ENCODE peak calls at places on chromosomes 7 and 10, in eight cellular contexts. M, G, R, V, T, I, O and D are unnamed samples.

GRCh38 chr10:111360260-111360925 is 283.6 kb downstream of the ADRA2A start:
- DNase-seq in M (peak; percentile 30), G (no peak), R (peak; percentile 25), V (peak; percentile 80), T (no peak), I (peak; percentile 10), O (peak; percentile 14), D (peak; percentile 66)

GRCh38 chr7:138935438-138936079 is 45.6 kb downstream of the KIAA1549 start:
- DNase-seq in M (no peak), G (no peak), R (no peak), V (peak; percentile 24), T (peak; percentile 88), I (no peak), O (no peak), D (no peak)

GRCh38 chr10:34613491-34613890 is 201.6 kb downstream of the PARD3 start:
- DNase-seq in M (no peak), G (no peak), R (no peak), V (no peak), T (no peak), I (no peak), O (no peak), D (no peak)

GRCh38 chr7:121083790-121084251 is 95.3 kb downstream of the CPED1 start:
- DNase-seq in M (no peak), G (no peak), R (no peak), V (no peak), T (peak; percentile 63), I (no peak), O (no peak), D (no peak)

GRCh38 chr10:132465193-132465888 is 68.3 kb downstream of the PWWP2B start:
- DNase-seq in M (peak; percentile 59), G (no peak), R (no peak), V (no peak), T (no peak), I (no peak), O (no peak), D (no peak)

GRCh38 chr10:22651276-22651980 is 63.0 kb downstream of the PIP4K2A start:
- DNase-seq in M (no peak), G (no peak), R (no peak), V (no peak), T (no peak), I (no peak), O (no peak), D (no peak)

GRCh38 chr7:155750255-155751125 is 61.8 kb downstream of the SHH start:
- DNase-seq in M (no peak), G (no peak), R (no peak), V (no peak), T (no peak), I (no peak), O (no peak), D (no peak)

GRCh38 chr7:98802088-98802780 is 67.6 kb downstream of the TMEM130 start:
- DNase-seq in M (peak; percentile 10), G (peak; percentile 85), R (no peak), V (peak; percentile 48), T (peak; percentile 88), I (peak; percentile 63), O (peak; percentile 19), D (no peak)

GRCh38 chr10:110992011-110992800 is 72.8 kb downstream of the SHOC2 start:
- DNase-seq in M (no peak), G (no peak), R (no peak), V (no peak), T (peak; percentile 39), I (no peak), O (no peak), D (no peak)

GRCh38 chr7:27062946-27063345 is 32.9 kb downstream of the HOXA1 start:
- DNase-seq in M (no peak), G (no peak), R (no peak), V (no peak), T (peak; percentile 16), I (no peak), O (no peak), D (no peak)

GRCh38 chr7:40008218-40008815 is 58.3 kb downstream of the CDK13 start:
- DNase-seq in M (no peak), G (no peak), R (no peak), V (no peak), T (peak; percentile 83), I (no peak), O (no peak), D (no peak)

GRCh38 chr7:66281678-66282593 is 76.8 kb downstream of the TPST1 start:
- DNase-seq in M (no peak), G (no peak), R (no peak), V (peak; percentile 22), T (peak; percentile 99), I (peak; percentile 20), O (no peak), D (no peak)

GRCh38 chr7:33904680-33905388 is 505 bp upstream of the BMPER start:
- DNase-seq in M (peak; percentile 8), G (no peak), R (peak; percentile 70), V (no peak), T (peak; percentile 57), I (no peak), O (peak; percentile 23), D (peak; percentile 34)

GRCh38 chr10:12500406-12501303 is 151.3 kb downstream of the CAMK1D start:
- DNase-seq in M (no peak), G (no peak), R (no peak), V (peak; percentile 49), T (no peak), I (no peak), O (no peak), D (no peak)

GRCh38 chr7:10973942-10974716 is 457 bp downstream of the PHF14 start:
- DNase-seq in M (peak; percentile 37), G (no peak), R (peak; percentile 75), V (peak; percentile 9), T (peak; percentile 49), I (no peak), O (peak; percentile 30), D (peak; percentile 36)

GRCh38 chr10:46327685-46328084 is 40.9 kb downstream of the ANTXRL start:
- DNase-seq in M (no peak), G (no peak), R (peak; percentile 33), V (no peak), T (no peak), I (no peak), O (no peak), D (no peak)

GRCh38 chr10:65358565-65358964 is 1567.3 kb upstream of the LRRTM3 start:
- DNase-seq in M (no peak), G (no peak), R (no peak), V (peak; percentile 14), T (peak; percentile 4), I (no peak), O (no peak), D (peak; percentile 63)

GRCh38 chr10:114779803-114780609 is 41.6 kb upstream of the FHIP2A start:
- DNase-seq in M (peak; percentile 16), G (no peak), R (no peak), V (no peak), T (peak; percentile 91), I (no peak), O (no peak), D (no peak)

GRCh38 chr7:27316311-27316710 is 73.7 kb downstream of the EVX1 start:
- DNase-seq in M (no peak), G (no peak), R (no peak), V (no peak), T (no peak), I (no peak), O (no peak), D (no peak)

GRCh38 chr10:24397662-24398061 is 188.7 kb downstream of the KIAA1217 start:
- DNase-seq in M (no peak), G (no peak), R (no peak), V (no peak), T (no peak), I (no peak), O (no peak), D (no peak)

GRCh38 chr10:72039377-72039776 is 49.0 kb downstream of the SPOCK2 start:
- DNase-seq in M (no peak), G (no peak), R (no peak), V (no peak), T (no peak), I (no peak), O (no peak), D (peak; percentile 34)

GRCh38 chr7:31114593-31115343 is 62.7 kb downstream of the ADCYAP1R1 start:
- DNase-seq in M (no peak), G (no peak), R (no peak), V (no peak), T (peak; percentile 54), I (no peak), O (no peak), D (no peak)

GRCh38 chr7:25894002-25894901 is 257.7 kb upstream of the NFE2L3 start:
- DNase-seq in M (peak; percentile 71), G (no peak), R (peak; percentile 77), V (peak; percentile 78), T (no peak), I (no peak), O (no peak), D (peak; percentile 79)

GRCh38 chr7:28037220-28038010 is 143.2 kb downstream of the JAZF1 start:
- DNase-seq in M (no peak), G (no peak), R (no peak), V (peak; percentile 13), T (peak; percentile 98), I (no peak), O (no peak), D (no peak)

GRCh38 chr7:47374538-47374937 is 207.4 kb downstream of the TNS3 start:
- DNase-seq in M (peak; percentile 5), G (no peak), R (no peak), V (no peak), T (no peak), I (no peak), O (no peak), D (no peak)

GRCh38 chr10:91745086-91745831 is 53.0 kb upstream of the TNKS2 start:
- DNase-seq in M (no peak), G (no peak), R (no peak), V (peak; percentile 12), T (peak; percentile 21), I (no peak), O (no peak), D (peak; percentile 42)
- H3K4me3 ChIP-seq in M (no peak overlapping the region), G (peak overlapping the region; percentile 25), R (no peak overlapping the region), V (no peak overlapping the region), T (no peak overlapping the region), I (no peak overlapping the region), O (no peak overlapping the region), D (no peak overlapping the region)

DNA sequence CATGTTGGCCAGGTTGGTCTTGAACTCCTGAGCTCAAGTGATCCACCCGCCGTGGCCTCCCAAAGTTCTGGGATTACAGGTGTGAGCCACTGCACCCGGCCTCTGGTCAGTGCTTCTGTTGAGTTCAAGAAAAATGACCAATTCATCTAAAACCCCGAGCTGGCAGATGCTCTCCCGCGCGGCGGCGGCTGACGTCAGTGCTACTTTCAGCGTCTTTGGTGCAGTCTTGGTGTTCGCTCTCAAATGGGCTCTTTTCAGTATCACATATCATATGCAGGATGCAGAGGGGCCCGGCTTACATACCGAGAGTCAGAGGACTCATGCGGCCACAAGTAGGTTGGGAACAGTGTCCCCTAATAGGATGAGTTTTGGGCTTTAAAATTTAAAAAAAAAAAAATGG is 125.9 kb downstream of the CUX1 start:
- DNase-seq in M (no peak), G (no peak), R (no peak), V (no peak), T (no peak), I (no peak), O (no peak), D (no peak)
- H3K4me1 ChIP-seq in M (peaks cover 49% of the 10 kb centered on the region), G (peaks cover 28% of the 10 kb centered on the region), R (no peaks in the 10 kb centered on the region), V (peaks cover 33% of the 10 kb centered on the region), T (peaks cover 19% of the 10 kb centered on the region), I (peaks cover 63% of the 10 kb centered on the region), O (peaks cover 81% of the 10 kb centered on the region), D (peaks cover 13% of the 10 kb centered on the region)

GRCh38 chr10:124156524-124157225 is 63.3 kb upstream of the CHST15 start:
- DNase-seq in M (no peak), G (no peak), R (no peak), V (no peak), T (no peak), I (no peak), O (peak; percentile 29), D (no peak)
- TF ChIP-seq CTCF in M (no peak), G (no peak), R (no peak), V (no peak), T (no peak), I (no peak), O (no peak), D (no peak)

GRCh38 chr7:117086788-117087187 is 133.5 kb downstream of the ST7 start:
- DNase-seq in M (no peak), G (no peak), R (no peak), V (no peak), T (peak; percentile 67), I (no peak), O (no peak), D (no peak)
- H3K4me3 ChIP-seq in M (no peak overlapping the region), G (no peak overlapping the region), R (no peak overlapping the region), V (no peak overlapping the region), T (no peak overlapping the region), I (no peak overlapping the region), O (no peak overlapping the region), D (no peak overlapping the region)